ENCODE peak calls at places on chromosomes 13 and 19, in six cellular contexts. One of them, this sample, is unnamed.

GRCh38 chr13:84431646-84432045 is 549.4 kb upstream of the SLITRK1 start:
- DNase-seq in HCT116: no peak
- DNase-seq in spleen: no peak
- DNase-seq in HepG2: no peak
- DNase-seq in transverse colon: no peak
- DNase-seq in breast epithelium: no peak
- DNase-seq in this sample: no peak

GRCh38 chr13:100363351-100363750 is 225.2 kb downstream of the GGACT start:
- DNase-seq in HCT116: peak; percentile 19
- DNase-seq in spleen: no peak
- DNase-seq in HepG2: no peak
- DNase-seq in transverse colon: no peak
- DNase-seq in breast epithelium: no peak
- DNase-seq in this sample: no peak

GRCh38 chr19:30001794-30002193 is 59.8 kb downstream of the URI1 start:
- DNase-seq in HCT116: no peak
- DNase-seq in spleen: no peak
- DNase-seq in HepG2: peak; percentile 3
- DNase-seq in transverse colon: no peak
- DNase-seq in breast epithelium: no peak
- DNase-seq in this sample: no peak

GRCh38 chr13:96952592-96952991 is 41.7 kb downstream of the OXGR1 start:
- DNase-seq in HCT116: no peak
- DNase-seq in spleen: no peak
- DNase-seq in HepG2: no peak
- DNase-seq in transverse colon: no peak
- DNase-seq in breast epithelium: no peak
- DNase-seq in this sample: no peak

GRCh38 chr13:57375876-57376275 is 208.9 kb downstream of the PRR20E start:
- DNase-seq in HCT116: no peak
- DNase-seq in spleen: no peak
- DNase-seq in HepG2: no peak
- DNase-seq in transverse colon: no peak
- DNase-seq in breast epithelium: no peak
- DNase-seq in this sample: no peak

GRCh38 chr19:7618366-7618765 is 11.0 kb downstream of the XAB2 start:
- DNase-seq in HCT116: no peak
- DNase-seq in spleen: no peak
- DNase-seq in HepG2: peak; percentile 33
- DNase-seq in transverse colon: no peak
- DNase-seq in breast epithelium: peak; percentile 72
- DNase-seq in this sample: peak; percentile 69

GRCh38 chr19:31770220-31770619 is 421.0 kb upstream of the TSHZ3 start:
- DNase-seq in HCT116: no peak
- DNase-seq in spleen: no peak
- DNase-seq in HepG2: no peak
- DNase-seq in transverse colon: no peak
- DNase-seq in breast epithelium: no peak
- DNase-seq in this sample: no peak

GRCh38 chr13:59745395-59745788 is 418.3 kb downstream of the DIAPH3 start:
- DNase-seq in HCT116: no peak
- DNase-seq in spleen: no peak
- DNase-seq in HepG2: peak; percentile 25
- DNase-seq in transverse colon: no peak
- DNase-seq in breast epithelium: no peak
- DNase-seq in this sample: no peak

GRCh38 chr13:88086577-88086976 is 415.4 kb downstream of the SLITRK5 start:
- DNase-seq in HCT116: no peak
- DNase-seq in spleen: no peak
- DNase-seq in HepG2: no peak
- DNase-seq in transverse colon: no peak
- DNase-seq in breast epithelium: no peak
- DNase-seq in this sample: no peak

GRCh38 chr13:25587581-25587980 is 215.8 kb downstream of the ATP8A2 start:
- DNase-seq in HCT116: no peak
- DNase-seq in spleen: no peak
- DNase-seq in HepG2: no peak
- DNase-seq in transverse colon: no peak
- DNase-seq in breast epithelium: no peak
- DNase-seq in this sample: no peak

GRCh38 chr13:75186384-75186783 is 295.6 kb downstream of the TBC1D4 start:
- DNase-seq in HCT116: no peak
- DNase-seq in spleen: no peak
- DNase-seq in HepG2: no peak
- DNase-seq in transverse colon: no peak
- DNase-seq in breast epithelium: no peak
- DNase-seq in this sample: no peak

GRCh38 chr19:30236587-30236986 is 135.6 kb upstream of the ZNF536 start:
- DNase-seq in HCT116: no peak
- DNase-seq in spleen: no peak
- DNase-seq in HepG2: no peak
- DNase-seq in transverse colon: no peak
- DNase-seq in breast epithelium: no peak
- DNase-seq in this sample: no peak

GRCh38 chr13:19888799-19889198 is 25.4 kb upstream of the ZMYM5 start:
- DNase-seq in HCT116: no peak
- DNase-seq in spleen: no peak
- DNase-seq in HepG2: no peak
- DNase-seq in transverse colon: no peak
- DNase-seq in breast epithelium: no peak
- DNase-seq in this sample: no peak

GRCh38 chr13:98184796-98185195 is 7.7 kb upstream of the RNF113B start:
- DNase-seq in HCT116: no peak
- DNase-seq in spleen: no peak
- DNase-seq in HepG2: no peak
- DNase-seq in transverse colon: no peak
- DNase-seq in breast epithelium: no peak
- DNase-seq in this sample: no peak

GRCh38 chr13:40175639-40176038 is 490.8 kb downstream of the FOXO1 start:
- DNase-seq in HCT116: no peak
- DNase-seq in spleen: no peak
- DNase-seq in HepG2: no peak
- DNase-seq in transverse colon: no peak
- DNase-seq in breast epithelium: no peak
- DNase-seq in this sample: no peak

DNA sequence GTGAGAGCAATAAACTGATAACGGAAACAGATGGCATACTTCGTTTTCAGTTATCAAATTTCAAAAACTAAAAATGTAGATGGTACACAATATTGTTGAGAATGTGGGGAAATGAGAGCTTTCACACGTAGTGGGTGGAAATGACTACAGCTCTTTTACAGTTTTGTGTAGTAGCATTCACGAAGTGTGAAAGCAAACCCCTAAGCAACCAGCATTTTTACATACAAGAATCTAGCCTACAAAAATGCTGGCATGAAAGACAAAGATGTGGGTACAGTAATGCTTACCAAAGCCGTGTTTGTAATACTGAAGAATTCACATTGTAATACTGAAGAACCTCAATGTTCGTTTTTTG is 6.3 kb upstream of the ZNF283 start:
- DNase-seq in HCT116: no peak
- DNase-seq in spleen: no peak
- DNase-seq in HepG2: no peak
- DNase-seq in transverse colon: no peak
- DNase-seq in breast epithelium: no peak
- DNase-seq in this sample: no peak
- H3K4me3 ChIP-seq in HCT116: no peak overlapping the region
- H3K4me3 ChIP-seq in spleen: peak overlapping the region; percentile 47
- H3K4me3 ChIP-seq in HepG2: no peak overlapping the region
- H3K4me3 ChIP-seq in transverse colon: peak overlapping the region; percentile 22
- H3K4me3 ChIP-seq in breast epithelium: peak overlapping the region; percentile 30
- H3K4me3 ChIP-seq in this sample: peak overlapping the region; percentile 45

GRCh38 chr19:17515408-17516149 is 4.1 kb downstream of the PGLS start:
- DNase-seq in HCT116: no peak
- DNase-seq in spleen: no peak
- DNase-seq in HepG2: no peak
- DNase-seq in transverse colon: no peak
- DNase-seq in breast epithelium: no peak
- DNase-seq in this sample: no peak

GRCh38 chr19:17513801-17514200 is 2.4 kb downstream of the PGLS start:
- DNase-seq in HCT116: no peak
- DNase-seq in spleen: no peak
- DNase-seq in HepG2: no peak
- DNase-seq in transverse colon: no peak
- DNase-seq in breast epithelium: no peak
- DNase-seq in this sample: no peak

GRCh38 chr19:17510220-17510993 is 1.0 kb upstream of the PGLS start:
- DNase-seq in HCT116: no peak
- DNase-seq in spleen: peak; percentile 76
- DNase-seq in HepG2: no peak
- DNase-seq in transverse colon: no peak
- DNase-seq in breast epithelium: no peak
- DNase-seq in this sample: no peak

GRCh38 chr19:17512574-17512939 is 1.1 kb downstream of the PGLS start:
- DNase-seq in HCT116: no peak
- DNase-seq in spleen: no peak
- DNase-seq in HepG2: no peak
- DNase-seq in transverse colon: peak; percentile 40
- DNase-seq in breast epithelium: no peak
- DNase-seq in this sample: no peak

GRCh38 chr19:17511724-17512573 is 500 bp downstream of the PGLS start:
- DNase-seq in HCT116: peak; percentile 76
- DNase-seq in spleen: peak; percentile 98
- DNase-seq in HepG2: peak; percentile 79
- DNase-seq in transverse colon: peak; percentile 90
- DNase-seq in breast epithelium: peak; percentile 75
- DNase-seq in this sample: peak; percentile 85
- TF ChIP-seq POLR2AphosphoS5 in HCT116: peak; percentile 72
- TF ChIP-seq POLR2AphosphoS5 in spleen: peak; percentile 94
- TF ChIP-seq POLR2AphosphoS5 in HepG2: no peak
- TF ChIP-seq POLR2AphosphoS5 in transverse colon: peak; percentile 77
- TF ChIP-seq POLR2AphosphoS5 in breast epithelium: peak; percentile 70
- TF ChIP-seq POLR2AphosphoS5 in this sample: peak; percentile 47

DNA sequence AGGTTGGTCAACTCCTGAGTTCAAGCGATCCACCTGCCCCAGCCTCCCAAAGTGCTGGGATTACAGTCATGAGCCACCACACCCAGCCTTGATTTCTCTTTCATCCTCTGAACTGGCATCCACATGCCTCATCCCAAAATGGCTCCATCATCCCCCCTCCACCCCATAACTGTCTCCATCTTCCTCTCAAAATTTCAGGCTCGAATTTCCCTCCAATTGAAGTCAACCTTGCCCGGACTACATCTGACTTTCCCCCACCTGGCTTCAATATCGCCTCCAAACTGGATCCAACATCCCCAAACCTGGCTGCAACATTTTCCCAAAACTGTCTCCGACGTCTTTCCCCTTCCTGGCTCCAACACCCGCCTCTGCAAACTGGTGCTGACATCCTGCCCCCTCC is 1.1 kb downstream of the EXOC3L2 start:
- DNase-seq in HCT116: no peak
- DNase-seq in spleen: no peak
- DNase-seq in HepG2: no peak
- DNase-seq in transverse colon: no peak
- DNase-seq in breast epithelium: no peak
- DNase-seq in this sample: no peak
- H3K4me3 ChIP-seq in HCT116: no peak overlapping the region
- H3K4me3 ChIP-seq in spleen: peak overlapping the region; percentile 51
- H3K4me3 ChIP-seq in HepG2: no peak overlapping the region
- H3K4me3 ChIP-seq in transverse colon: no peak overlapping the region
- H3K4me3 ChIP-seq in breast epithelium: no peak overlapping the region
- H3K4me3 ChIP-seq in this sample: no peak overlapping the region

DNA sequence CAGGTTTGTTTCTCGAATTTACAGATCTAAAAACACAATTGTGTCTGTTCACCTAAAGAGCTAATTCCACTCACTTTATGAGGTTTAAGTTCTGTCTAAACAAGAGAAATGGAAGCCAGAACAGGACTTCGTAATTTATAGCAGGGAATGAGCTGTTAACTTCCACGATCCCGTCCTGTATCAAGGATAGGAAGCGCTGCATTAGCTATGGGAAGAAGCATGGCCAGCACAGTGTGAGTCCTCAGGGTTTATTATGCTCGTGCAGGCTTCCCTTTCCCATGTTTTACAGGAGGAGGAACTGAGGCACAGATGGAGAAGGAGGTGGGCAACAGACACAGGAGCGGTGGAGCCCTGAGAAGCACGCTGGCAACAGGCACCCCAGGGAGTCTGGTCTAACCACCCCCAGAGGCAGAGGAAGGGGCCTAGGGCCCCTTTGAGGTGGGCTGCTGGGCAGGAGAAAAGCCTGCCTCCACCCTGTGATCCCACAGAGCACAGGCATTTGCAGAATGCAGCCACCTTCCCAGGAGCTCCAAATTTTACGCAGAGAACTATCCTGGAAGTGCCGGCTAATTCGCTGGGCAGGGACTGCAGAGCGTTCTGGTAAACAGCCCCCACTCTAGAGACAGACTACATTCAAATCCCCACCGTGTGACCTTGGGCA is 30.6 kb downstream of the RAB20 start:
- DNase-seq in HCT116: no peak
- DNase-seq in spleen: peak; percentile 41
- DNase-seq in HepG2: no peak
- DNase-seq in transverse colon: no peak
- DNase-seq in breast epithelium: no peak
- DNase-seq in this sample: no peak
- TF ChIP-seq POLR2AphosphoS5 in HCT116: no peak
- TF ChIP-seq POLR2AphosphoS5 in spleen: no peak
- TF ChIP-seq POLR2AphosphoS5 in HepG2: no peak
- TF ChIP-seq POLR2AphosphoS5 in transverse colon: no peak
- TF ChIP-seq POLR2AphosphoS5 in breast epithelium: no peak
- TF ChIP-seq POLR2AphosphoS5 in this sample: no peak

DNA sequence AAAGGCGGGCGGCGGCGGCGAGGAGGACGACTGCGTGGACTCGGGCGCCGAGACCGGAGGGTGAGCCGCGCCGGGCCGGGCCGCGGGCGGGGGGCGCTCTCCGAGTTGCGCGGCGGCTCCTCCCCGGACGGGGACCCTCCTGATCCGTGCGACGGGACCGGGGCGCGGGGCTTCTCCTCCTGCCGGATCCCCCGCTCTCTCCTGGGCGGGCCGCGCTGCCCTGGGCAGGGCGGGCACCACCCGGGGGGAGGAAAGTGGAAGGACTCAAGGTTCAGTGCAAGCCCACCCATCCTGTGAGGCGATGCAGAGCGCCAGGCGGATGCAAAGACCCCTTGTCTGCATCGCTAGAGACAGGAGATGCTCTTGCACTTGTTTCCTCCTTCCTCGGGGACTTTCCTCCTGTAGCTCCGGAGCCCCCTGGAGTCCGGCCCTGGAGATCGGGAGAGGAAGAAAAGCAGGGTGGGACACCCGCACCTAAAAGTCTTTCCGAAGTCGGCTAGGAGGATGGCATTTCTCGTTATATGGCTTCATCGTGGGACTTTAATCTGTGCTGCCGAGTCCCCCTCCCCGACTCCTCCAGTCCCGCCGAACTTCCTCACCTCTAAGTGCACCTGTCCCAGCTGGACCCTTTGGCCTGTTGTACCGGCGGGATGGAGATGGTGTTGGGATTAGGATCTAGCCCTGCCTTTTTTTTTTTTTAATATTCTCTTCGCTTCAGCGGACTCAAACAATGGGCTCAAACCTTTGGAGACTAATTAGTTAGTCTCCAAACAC is 499 bp downstream of the FAM124A start:
- DNase-seq in HCT116: no peak
- DNase-seq in spleen: no peak
- DNase-seq in HepG2: no peak
- DNase-seq in transverse colon: no peak
- DNase-seq in breast epithelium: no peak
- DNase-seq in this sample: no peak
- H3K4me3 ChIP-seq in HCT116: peak overlapping the region; percentile 73
- H3K4me3 ChIP-seq in spleen: peak overlapping the region; percentile 73
- H3K4me3 ChIP-seq in HepG2: peak overlapping the region; percentile 79
- H3K4me3 ChIP-seq in transverse colon: peak overlapping the region; percentile 66
- H3K4me3 ChIP-seq in breast epithelium: peak overlapping the region; percentile 73
- H3K4me3 ChIP-seq in this sample: peak overlapping the region; percentile 85

This sample was measured in stomach.